ENCODE peak calls at places on chromosomes 12 and 14, in eight cellular contexts. H, A, F, R, C, G, O and D are unnamed samples. For H3K4me1, the result is how much of the 10 kb centered on the place peaks cover.

GRCh38 chr12:128933926-128934325 is 80.6 kb downstream of the GLT1D1 start:
- DNase-seq in H (no peak), G (no peak), R (no peak), A (no peak), O (no peak), C (no peak), F (no peak), D (no peak)

GRCh38 chr14:104139460-104140212 is 1.2 kb downstream of the KIF26A start:
- DNase-seq in H (no peak), G (no peak), F (no peak), O (no peak), R (no peak), A (no peak), C (no peak), D (peak)

GRCh38 chr14:80425686-80426085 is 214.4 kb upstream of the DIO2 start:
- DNase-seq in G (no peak), H (no peak), C (no peak), O (peak), R (no peak), A (no peak), F (peak), D (no peak)

GRCh38 chr12:84553331-84554117 is 359.1 kb downstream of the SLC6A15 start:
- DNase-seq in H (no peak), R (no peak), F (no peak), G (no peak), O (no peak), C (no peak), A (no peak), D (no peak)

GRCh38 chr12:18644564-18644963 is 93.2 kb downstream of the PLCZ1 start:
- DNase-seq in H (no peak), O (no peak), A (no peak), C (no peak), G (no peak), R (no peak), F (no peak), D (no peak)

GRCh38 chr12:56565510-56566101 is 44.0 kb downstream of the RBMS2 start:
- DNase-seq in F (peak), A (peak), R (peak), H (no peak), O (peak), C (no peak), G (peak), D (peak)

GRCh38 chr14:78927261-78927660 is 757.1 kb downstream of the NRXN3 start:
- DNase-seq in G (no peak), R (no peak), A (no peak), F (no peak), H (no peak), O (no peak), C (no peak), D (no peak)

GRCh38 chr12:124545508-124546418 is 21.6 kb downstream of the NCOR2 start:
- DNase-seq in A (no peak), F (no peak), G (no peak), H (no peak), C (peak), R (peak), O (no peak), D (peak)

GRCh38 chr12:65754744-65755595 is 69.3 kb upstream of the HMGA2 start:
- DNase-seq in F (no peak), H (no peak), G (no peak), A (no peak), O (no peak), R (no peak), C (no peak), D (no peak)

GRCh38 chr14:22814945-22815713 is at the start of gene SLC7A7:
- DNase-seq in A (no peak), G (no peak), O (no peak), H (no peak), F (peak), R (no peak), C (no peak), D (no peak)

GRCh38 chr14:105012171-105012985 is 8.5 kb downstream of the CDCA4 start:
- DNase-seq in R (no peak), C (no peak), F (no peak), H (no peak), G (no peak), O (no peak), A (no peak), D (no peak)

DNA sequence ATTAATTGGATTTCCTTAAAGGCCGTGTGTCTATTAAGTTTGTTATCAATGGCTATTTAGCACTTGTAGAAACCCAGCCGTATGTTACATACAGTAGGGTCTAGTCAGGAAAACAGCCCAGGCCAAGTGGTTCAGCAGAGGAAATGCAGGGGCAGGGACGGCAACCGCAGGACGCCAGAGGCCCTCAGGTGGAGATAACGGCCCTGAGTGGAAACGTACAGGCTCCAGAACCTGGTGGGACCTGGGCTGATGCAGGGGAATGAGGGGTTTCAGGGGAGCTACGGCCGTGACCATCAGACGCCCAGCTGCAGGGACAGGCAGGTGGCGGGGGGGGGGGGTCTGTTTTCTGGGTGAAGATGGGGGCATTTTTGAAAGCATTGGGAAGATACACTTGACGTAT is 3.7 kb upstream of the ANKLE2 start:
- DNase-seq in F (no peak), R (no peak), C (no peak), G (no peak), A (no peak), H (no peak), O (no peak), D (no peak)
- H3K4me1 ChIP-seq in F (under half), R (under half), C (under half), G (under half), A (under half), H (under half), O (under half), D (half or more)

DNA sequence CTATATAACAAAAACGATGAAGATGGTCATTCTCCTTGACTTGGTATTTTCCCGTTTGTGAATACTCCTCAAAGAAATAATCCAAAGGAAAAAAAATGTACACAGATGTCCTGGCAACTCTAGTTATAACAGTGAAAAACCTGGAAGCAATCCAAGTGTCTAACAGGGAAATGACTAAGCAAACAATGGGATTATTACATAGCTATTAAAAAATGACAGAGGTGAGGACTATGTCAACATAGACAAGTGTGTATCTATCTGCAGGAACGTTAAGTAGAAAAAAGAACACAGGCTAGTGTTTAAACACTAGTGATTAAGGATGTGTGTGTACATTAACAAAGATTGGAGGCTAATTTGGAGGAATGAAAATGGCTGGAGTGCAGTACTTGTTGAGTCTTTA is 5.9 kb upstream of the APOLD1 start:
- DNase-seq in F (peak), H (no peak), O (peak), A (no peak), G (no peak), R (no peak), C (no peak), D (no peak)
- H3K27ac ChIP-seq in F (no peak), H (no peak), O (no peak), A (no peak), G (no peak), R (no peak), C (no peak), D (no peak)

DNA sequence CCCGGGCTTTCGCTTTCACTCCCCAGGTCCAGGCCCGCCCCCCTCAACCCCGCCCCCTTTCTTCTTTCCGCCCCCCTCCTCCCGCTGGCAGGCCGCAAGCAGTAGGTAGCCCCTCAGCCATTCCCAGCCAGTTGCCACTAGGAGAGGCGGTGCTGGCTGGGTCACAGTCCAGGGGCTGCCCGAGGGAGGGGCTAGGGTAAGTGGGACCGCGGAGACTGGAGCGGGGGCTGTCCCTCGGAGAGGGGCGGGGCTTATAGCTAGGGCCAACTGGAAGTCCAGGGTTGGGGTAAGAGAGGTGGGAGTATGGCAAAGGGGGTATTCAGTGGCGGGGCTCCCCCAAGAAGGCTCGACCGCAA is 190 bp upstream of the PSME2 start:
- DNase-seq in F (peak), H (peak), R (peak), C (peak), G (peak), A (peak), O (peak), D (peak)
- H3K4me1 ChIP-seq in F (under half), H (under half), R (half or more), C (half or more), G (half or more), A (under half), O (under half), D (under half)

DNA sequence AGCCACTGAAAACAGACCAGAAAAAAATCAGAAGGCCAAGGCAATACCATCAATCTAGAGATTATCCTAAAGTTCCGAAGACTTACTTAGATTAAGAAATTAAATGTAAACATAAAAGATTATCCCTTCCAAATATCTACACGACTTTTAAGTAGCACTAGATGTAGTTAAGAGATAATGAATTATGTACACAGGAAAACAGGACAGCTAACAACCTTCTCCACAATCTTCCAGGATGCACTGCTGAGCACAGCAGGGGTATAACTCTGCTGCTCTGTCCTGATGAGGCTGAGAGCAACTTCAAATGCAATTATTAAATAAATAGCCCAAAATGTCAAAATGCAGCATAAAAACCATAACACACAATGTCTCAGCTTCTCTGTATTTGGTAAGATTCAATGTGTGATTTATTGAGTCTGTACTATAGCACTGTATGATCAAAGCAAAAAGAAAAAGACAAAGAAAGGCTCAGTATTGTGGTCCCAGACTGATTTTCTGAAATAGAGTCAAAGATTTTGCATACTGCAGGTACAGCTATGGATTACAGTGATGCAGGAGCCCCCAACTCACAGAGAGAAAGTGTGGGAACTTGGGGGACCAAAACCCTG is 56.9 kb downstream of the TMTC1 start:
- DNase-seq in H (no peak), F (no peak), G (no peak), R (no peak), A (no peak), O (no peak), C (no peak), D (no peak)
- H3K27ac ChIP-seq in H (peak), F (no peak), G (peak), R (no peak), A (no peak), O (no peak), C (no peak), D (peak)

GRCh38 chr14:74614508-74615495 is 2.8 kb upstream of the LTBP2 start:
- DNase-seq in F (no peak), C (no peak), H (no peak), A (no peak), O (peak), R (no peak), G (no peak), D (no peak)
- H3K4me1 ChIP-seq in F (under half), C (under half), H (half or more), A (under half), O (half or more), R (under half), G (half or more), D (half or more)

GRCh38 chr14:102903248-102903888 is 19.1 kb upstream of the AMN start:
- DNase-seq in O (no peak), G (no peak), H (no peak), C (no peak), F (no peak), R (no peak), A (no peak), D (peak)

GRCh38 chr14:102902086-102902485 is 20.4 kb upstream of the AMN start:
- DNase-seq in C (no peak), F (no peak), A (no peak), R (no peak), G (no peak), H (no peak), O (no peak), D (no peak)

GRCh38 chr14:102902523-102903247 is 19.8 kb upstream of the AMN start:
- DNase-seq in A (no peak), O (no peak), H (no peak), G (no peak), C (no peak), F (no peak), R (no peak), D (no peak)

GRCh38 chr14:102900631-102901571 is 21.6 kb upstream of the AMN start:
- DNase-seq in A (peak), H (no peak), C (no peak), O (no peak), G (no peak), R (peak), F (no peak), D (peak)

DNA sequence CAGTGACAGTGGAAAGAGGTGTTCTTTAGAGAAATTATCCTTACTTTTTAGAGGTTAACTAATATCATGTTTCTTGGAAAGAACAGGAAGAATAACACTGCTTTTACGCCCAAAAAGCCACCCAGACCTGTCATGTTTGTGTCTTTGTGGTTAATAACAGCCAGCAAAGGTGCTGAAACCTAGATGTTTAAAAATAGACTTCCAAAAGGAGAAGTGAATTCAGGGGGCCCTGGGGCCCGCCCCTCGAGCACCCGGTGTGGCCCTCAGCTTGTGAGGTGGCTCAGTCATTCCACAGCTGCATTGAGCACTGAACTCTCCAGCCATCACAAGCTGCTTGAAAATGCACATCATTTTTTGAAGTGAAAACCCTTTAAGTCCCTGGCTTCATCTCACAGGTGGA is 20.8 kb upstream of the AMN start:
- DNase-seq in A (no peak), F (no peak), O (no peak), R (peak), C (no peak), H (no peak), G (no peak), D (no peak)
- H3K27ac ChIP-seq in A (peak), F (no peak), O (no peak), R (peak), C (no peak), H (no peak), G (no peak), D (no peak)